ENCODE peak calls at places on chromosomes 5 and 9, in five cellular contexts. One of them, this sample, is unnamed.

GRCh38 chr5:172582940-172583339 is 58.1 kb upstream of the NEURL1B start:
- DNase-seq in cardiac fibroblast: no peak
- DNase-seq in upper lobe of right lung: peak
- DNase-seq in OCI-LY7: no peak
- DNase-seq in heart left ventricle: no peak
- DNase-seq in this sample: no peak

GRCh38 chr9:137427454-137428310 is 4.5 kb downstream of the NOXA1 start:
- DNase-seq in cardiac fibroblast: no peak
- DNase-seq in upper lobe of right lung: peak
- DNase-seq in OCI-LY7: no peak
- DNase-seq in heart left ventricle: no peak
- DNase-seq in this sample: no peak

GRCh38 chr9:77648458-77649108 is 461 bp upstream of the GNA14 start:
- DNase-seq in cardiac fibroblast: peak
- DNase-seq in upper lobe of right lung: peak
- DNase-seq in OCI-LY7: no peak
- DNase-seq in heart left ventricle: peak
- DNase-seq in this sample: no peak

GRCh38 chr5:100537946-100538345 is 2.8 kb downstream of the FAM174A start:
- DNase-seq in cardiac fibroblast: peak
- DNase-seq in upper lobe of right lung: no peak
- DNase-seq in OCI-LY7: no peak
- DNase-seq in heart left ventricle: no peak
- DNase-seq in this sample: no peak

GRCh38 chr9:90423661-90424193 is 218.9 kb downstream of the DIRAS2 start:
- DNase-seq in cardiac fibroblast: no peak
- DNase-seq in upper lobe of right lung: no peak
- DNase-seq in OCI-LY7: no peak
- DNase-seq in heart left ventricle: no peak
- DNase-seq in this sample: no peak

GRCh38 chr9:79980440-79980839 is 408.7 kb downstream of the TLE4 start:
- DNase-seq in cardiac fibroblast: no peak
- DNase-seq in upper lobe of right lung: no peak
- DNase-seq in OCI-LY7: no peak
- DNase-seq in heart left ventricle: no peak
- DNase-seq in this sample: no peak

GRCh38 chr9:127955294-127956015 is 17.8 kb upstream of the DPM2 start:
- DNase-seq in cardiac fibroblast: no peak
- DNase-seq in upper lobe of right lung: peak
- DNase-seq in OCI-LY7: peak
- DNase-seq in heart left ventricle: peak
- DNase-seq in this sample: no peak

GRCh38 chr5:150162142-150162513 is 4.5 kb upstream of the CDX1 start:
- DNase-seq in cardiac fibroblast: no peak
- DNase-seq in upper lobe of right lung: no peak
- DNase-seq in OCI-LY7: no peak
- DNase-seq in heart left ventricle: no peak
- DNase-seq in this sample: no peak

GRCh38 chr5:65102501-65102825 is 333.7 kb downstream of the CWC27 start:
- DNase-seq in cardiac fibroblast: no peak
- DNase-seq in upper lobe of right lung: no peak
- DNase-seq in OCI-LY7: no peak
- DNase-seq in heart left ventricle: no peak
- DNase-seq in this sample: no peak

GRCh38 chr5:118126159-118126558 is 862.2 kb downstream of the DTWD2 start:
- DNase-seq in cardiac fibroblast: no peak
- DNase-seq in upper lobe of right lung: no peak
- DNase-seq in OCI-LY7: no peak
- DNase-seq in heart left ventricle: no peak
- DNase-seq in this sample: no peak

GRCh38 chr5:81239613-81240012 is 6.5 kb downstream of the CKMT2 start:
- DNase-seq in cardiac fibroblast: no peak
- DNase-seq in upper lobe of right lung: no peak
- DNase-seq in OCI-LY7: no peak
- DNase-seq in heart left ventricle: no peak
- DNase-seq in this sample: no peak

GRCh38 chr5:102811962-102812361 is 56.9 kb downstream of the PAM start:
- DNase-seq in cardiac fibroblast: peak
- DNase-seq in upper lobe of right lung: no peak
- DNase-seq in OCI-LY7: no peak
- DNase-seq in heart left ventricle: no peak
- DNase-seq in this sample: no peak

GRCh38 chr5:1357946-1358725 is 13.2 kb upstream of the CLPTM1L start:
- DNase-seq in cardiac fibroblast: no peak
- DNase-seq in upper lobe of right lung: no peak
- DNase-seq in OCI-LY7: no peak
- DNase-seq in heart left ventricle: no peak
- DNase-seq in this sample: no peak